ENCODE peak calls at places on chromosome 7, in eight cellular contexts. U is stimulated activated CD4-positive, alpha-beta T cell treated with anti-CD3 and anti-CD28 coated beads, Interleukin-1b, Interleukin-23, amount 100 ng/mL, for 24 hours; S is myocyte; E is lung; B is CD8-positive, alpha-beta T cell; M is NCI-H1092; T is Calu3; D is HEK293T. W is an unnamed sample.

GRCh38 chr7:106482091-106482490 is 178.9 kb downstream of the CCDC71L start:
- DNase-seq in U (no peak), S (no peak), E (no peak), B (no peak), M (no peak), T (no peak), D (no peak), W (no peak)

GRCh38 chr7:133235212-133235883 is 17.5 kb upstream of the EXOC4 start:
- DNase-seq in U (no peak), S (no peak), E (no peak), B (no peak), M (peak), T (no peak), D (no peak), W (no peak)

GRCh38 chr7:15651693-15652092 is 34.8 kb downstream of the MEOX2 start:
- DNase-seq in U (no peak), S (no peak), E (no peak), B (no peak), M (no peak), T (no peak), D (no peak), W (no peak)

GRCh38 chr7:72709909-72710308 is 118.1 kb downstream of the TYW1B start:
- DNase-seq in U (no peak), S (no peak), E (no peak), B (no peak), M (no peak), T (no peak), D (no peak), W (no peak)

GRCh38 chr7:78379148-78379547 is 580.6 kb downstream of the PHTF2 start:
- DNase-seq in U (no peak), S (peak), E (no peak), B (no peak), M (no peak), T (no peak), D (no peak), W (no peak)

GRCh38 chr7:34357068-34357467 is 300.9 kb upstream of the NPSR1 start:
- DNase-seq in U (no peak), S (no peak), E (no peak), B (no peak), M (no peak), T (no peak), D (no peak), W (no peak)

GRCh38 chr7:128030999-128031681 is at the start of gene LRRC4:
- DNase-seq in U (peak), S (peak), E (no peak), B (no peak), M (peak), T (peak), D (peak), W (no peak)

GRCh38 chr7:143408686-143409551 is at the start of gene EPHA1:
- DNase-seq in U (no peak), S (no peak), E (peak), B (peak), M (no peak), T (peak), D (peak), W (peak)

GRCh38 chr7:120725376-120726039 is 132.4 kb downstream of the TSPAN12 start:
- DNase-seq in U (no peak), S (peak), E (no peak), B (no peak), M (peak), T (no peak), D (peak), W (no peak)

GRCh38 chr7:135970682-135971365 is 6.3 kb downstream of the MTPN start:
- DNase-seq in U (no peak), S (no peak), E (no peak), B (no peak), M (no peak), T (no peak), D (no peak), W (no peak)

GRCh38 chr7:5630670-5631069 is 150.8 kb downstream of the RNF216 start:
- DNase-seq in U (peak), S (no peak), E (no peak), B (peak), M (no peak), T (no peak), D (no peak), W (no peak)

GRCh38 chr7:138338361-138338760 is 121.7 kb upstream of the TRIM24 start:
- DNase-seq in U (no peak), S (peak), E (peak), B (no peak), M (peak), T (no peak), D (no peak), W (no peak)

GRCh38 chr7:100472121-100472851 is 6.7 kb downstream of the TSC22D4 start:
- DNase-seq in U (no peak), S (peak), E (no peak), B (no peak), M (no peak), T (no peak), D (no peak), W (no peak)

GRCh38 chr7:96088579-96088978 is 233.3 kb downstream of the SLC25A13 start:
- DNase-seq in U (no peak), S (no peak), E (no peak), B (no peak), M (no peak), T (no peak), D (no peak), W (no peak)

GRCh38 chr7:33539198-33539597 is 366.1 kb upstream of the BMPER start:
- DNase-seq in U (no peak), S (no peak), E (no peak), B (no peak), M (no peak), T (no peak), D (no peak), W (no peak)

GRCh38 chr7:142300689-142301088 is 42.8 kb upstream of the PRSS58 start:
- DNase-seq in U (no peak), S (peak), E (no peak), B (peak), M (no peak), T (peak), D (peak), W (no peak)

GRCh38 chr7:127822822-127823508 is 171.0 kb downstream of the SND1 start:
- DNase-seq in U (no peak), S (no peak), E (no peak), B (no peak), M (no peak), T (peak), D (no peak), W (no peak)

GRCh38 chr7:20064181-20064970 is 152.8 kb downstream of the MACC1 start:
- DNase-seq in U (no peak), S (peak), E (no peak), B (no peak), M (no peak), T (no peak), D (no peak), W (no peak)

GRCh38 chr7:100588438-100588837 is 2.3 kb downstream of the FBXO24 start:
- DNase-seq in U (no peak), S (peak), E (no peak), B (no peak), M (no peak), T (no peak), D (no peak), W (no peak)

GRCh38 chr7:135801045-135801693 is 52.6 kb upstream of the FAM180A start:
- DNase-seq in U (no peak), S (peak), E (no peak), B (no peak), M (peak), T (peak), D (peak), W (peak)

GRCh38 chr7:35249537-35249907 is 4.4 kb downstream of the TBX20 start:
- DNase-seq in U (no peak), S (no peak), E (no peak), B (no peak), M (no peak), T (no peak), D (peak), W (peak)

GRCh38 chr7:30596721-30597120 is 2.0 kb downstream of the GARS1 start:
- DNase-seq in U (no peak), S (peak), E (no peak), B (no peak), M (no peak), T (no peak), D (no peak), W (no peak)

GRCh38 chr7:21944616-21945373 is 904 bp downstream of the CDCA7L start:
- DNase-seq in U (no peak), S (peak), E (peak), B (peak), M (peak), T (peak), D (peak), W (no peak)

GRCh38 chr7:128362670-128363069 is 1.2 kb upstream of the PRRT4 start:
- DNase-seq in U (no peak), S (no peak), E (no peak), B (no peak), M (no peak), T (no peak), D (no peak), W (no peak)

GRCh38 chr7:140375808-140376730 is 22.3 kb downstream of the SLC37A3 start:
- DNase-seq in U (no peak), S (no peak), E (no peak), B (no peak), M (no peak), T (no peak), D (no peak), W (no peak)

GRCh38 chr7:27107391-27107900 is 5.0 kb upstream of the HOXA2 start:
- DNase-seq in U (no peak), S (no peak), E (no peak), B (no peak), M (no peak), T (no peak), D (no peak), W (no peak)

GRCh38 chr7:107691713-107692112 is 31.1 kb downstream of the SLC26A4 start:
- DNase-seq in U (no peak), S (peak), E (no peak), B (no peak), M (no peak), T (no peak), D (no peak), W (no peak)

GRCh38 chr7:133409421-133409820 is 156.5 kb downstream of the EXOC4 start:
- DNase-seq in U (no peak), S (no peak), E (no peak), B (no peak), M (no peak), T (no peak), D (no peak), W (no peak)

GRCh38 chr7:96211954-96212353 is 109.9 kb downstream of the SLC25A13 start:
- DNase-seq in U (no peak), S (no peak), E (no peak), B (no peak), M (no peak), T (no peak), D (no peak), W (no peak)

GRCh38 chr7:10731253-10731773 is 242.4 kb upstream of the PHF14 start:
- DNase-seq in U (no peak), S (no peak), E (no peak), B (no peak), M (no peak), T (no peak), D (no peak), W (no peak)

GRCh38 chr7:123410273-123410928 is 124.0 kb downstream of the IQUB start:
- DNase-seq in U (no peak), S (peak), E (no peak), B (no peak), M (no peak), T (no peak), D (peak), W (no peak)

GRCh38 chr7:1809601-1810258 is 139.7 kb downstream of the ELFN1 start:
- DNase-seq in U (no peak), S (no peak), E (no peak), B (no peak), M (no peak), T (no peak), D (no peak), W (peak)

GRCh38 chr7:149669121-149669818 is 104.1 kb downstream of the ZNF467 start:
- DNase-seq in U (no peak), S (peak), E (no peak), B (no peak), M (no peak), T (no peak), D (no peak), W (no peak)

GRCh38 chr7:98616381-98617050 is 569 bp upstream of the NPTX2 start:
- DNase-seq in U (no peak), S (no peak), E (no peak), B (no peak), M (peak), T (no peak), D (no peak), W (no peak)

GRCh38 chr7:74183653-74184450 is 9.7 kb downstream of the EIF4H start:
- DNase-seq in U (no peak), S (no peak), E (no peak), B (no peak), M (no peak), T (peak), D (no peak), W (no peak)